ENCODE peak calls at places on chromosome 6, in five cellular contexts. One of them, this sample, is unnamed.

GRCh38 chr6:44428682-44429081 is 41.2 kb downstream of the CDC5L start:
- DNase-seq in WTC11: no peak
- DNase-seq in HCT116: no peak
- DNase-seq in left lung: no peak
- DNase-seq in GM10248: no peak
- DNase-seq in this sample: no peak

GRCh38 chr6:29653452-29654038 is 3.3 kb upstream of the MOG start:
- DNase-seq in WTC11: no peak
- DNase-seq in HCT116: peak
- DNase-seq in left lung: no peak
- DNase-seq in GM10248: peak
- DNase-seq in this sample: no peak

GRCh38 chr6:118895241-118895561 is 1.2 kb downstream of the ASF1A start:
- DNase-seq in WTC11: no peak
- DNase-seq in HCT116: no peak
- DNase-seq in left lung: no peak
- DNase-seq in GM10248: no peak
- DNase-seq in this sample: no peak

GRCh38 chr6:117373211-117373813 is 52.4 kb downstream of the ROS1 start:
- DNase-seq in WTC11: no peak
- DNase-seq in HCT116: no peak
- DNase-seq in left lung: peak
- DNase-seq in GM10248: no peak
- DNase-seq in this sample: no peak

GRCh38 chr6:17385660-17386059 is 7.7 kb upstream of the CAP2 start:
- DNase-seq in WTC11: no peak
- DNase-seq in HCT116: no peak
- DNase-seq in left lung: no peak
- DNase-seq in GM10248: no peak
- DNase-seq in this sample: no peak

GRCh38 chr6:138188278-138188923 is 26.7 kb downstream of the ARFGEF3 start:
- DNase-seq in WTC11: no peak
- DNase-seq in HCT116: no peak
- DNase-seq in left lung: no peak
- DNase-seq in GM10248: no peak
- DNase-seq in this sample: no peak

GRCh38 chr6:137783640-137784198 is 83.3 kb upstream of the TNFAIP3 start:
- DNase-seq in WTC11: no peak
- DNase-seq in HCT116: no peak
- DNase-seq in left lung: no peak
- DNase-seq in GM10248: no peak
- DNase-seq in this sample: no peak

GRCh38 chr6:167141667-167142432 is 15.9 kb downstream of the GPR31 start:
- DNase-seq in WTC11: peak
- DNase-seq in HCT116: peak
- DNase-seq in left lung: peak
- DNase-seq in GM10248: peak
- DNase-seq in this sample: no peak

DNA sequence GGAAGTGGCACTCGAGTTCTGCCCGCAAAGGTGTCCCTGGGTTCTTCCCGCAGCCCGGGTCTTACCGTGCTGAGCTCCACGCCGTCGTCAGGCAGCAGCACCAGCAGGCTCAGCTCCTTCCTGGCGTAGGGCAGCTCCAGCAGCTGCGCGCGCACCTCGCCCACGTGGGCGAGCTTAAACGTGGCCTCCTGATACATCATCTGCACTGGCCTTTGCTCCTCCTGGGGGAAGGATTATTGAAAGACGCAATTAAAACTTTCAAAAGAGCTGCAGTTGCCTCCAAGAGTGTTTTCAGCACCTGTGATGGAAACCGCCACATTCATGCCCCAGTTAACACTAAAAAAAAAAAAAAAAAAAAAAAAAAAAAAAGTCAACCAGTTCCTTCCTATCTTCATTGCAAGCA is 11.3 kb downstream of the SERPINB9 start:
- DNase-seq in WTC11: no peak
- DNase-seq in HCT116: no peak
- DNase-seq in left lung: no peak
- DNase-seq in GM10248: peak
- DNase-seq in this sample: no peak
- TF ChIP-seq CTCF in WTC11: no peak
- TF ChIP-seq CTCF in HCT116: no peak
- TF ChIP-seq CTCF in left lung: no peak
- TF ChIP-seq CTCF in GM10248: no peak
- TF ChIP-seq CTCF in this sample: no peak

GRCh38 chr6:25951296-25952032 is 11.1 kb upstream of the TRIM38 start:
- DNase-seq in WTC11: no peak
- DNase-seq in HCT116: no peak
- DNase-seq in left lung: no peak
- DNase-seq in GM10248: no peak
- DNase-seq in this sample: no peak
- TF ChIP-seq CTCF in WTC11: no peak
- TF ChIP-seq CTCF in HCT116: no peak
- TF ChIP-seq CTCF in left lung: no peak
- TF ChIP-seq CTCF in GM10248: no peak
- TF ChIP-seq CTCF in this sample: no peak

GRCh38 chr6:148183776-148184175 is 158.9 kb upstream of the SASH1 start:
- DNase-seq in WTC11: no peak
- DNase-seq in HCT116: no peak
- DNase-seq in left lung: no peak
- DNase-seq in GM10248: no peak
- DNase-seq in this sample: no peak

GRCh38 chr6:148182378-148182777 is 160.3 kb upstream of the SASH1 start:
- DNase-seq in WTC11: no peak
- DNase-seq in HCT116: no peak
- DNase-seq in left lung: no peak
- DNase-seq in GM10248: no peak
- DNase-seq in this sample: no peak

GRCh38 chr6:148177589-148178233 is 164.9 kb upstream of the SASH1 start:
- DNase-seq in WTC11: peak
- DNase-seq in HCT116: peak
- DNase-seq in left lung: no peak
- DNase-seq in GM10248: peak
- DNase-seq in this sample: no peak

GRCh38 chr6:148175511-148176188 is 167.0 kb upstream of the SASH1 start:
- DNase-seq in WTC11: no peak
- DNase-seq in HCT116: no peak
- DNase-seq in left lung: no peak
- DNase-seq in GM10248: no peak
- DNase-seq in this sample: no peak

DNA sequence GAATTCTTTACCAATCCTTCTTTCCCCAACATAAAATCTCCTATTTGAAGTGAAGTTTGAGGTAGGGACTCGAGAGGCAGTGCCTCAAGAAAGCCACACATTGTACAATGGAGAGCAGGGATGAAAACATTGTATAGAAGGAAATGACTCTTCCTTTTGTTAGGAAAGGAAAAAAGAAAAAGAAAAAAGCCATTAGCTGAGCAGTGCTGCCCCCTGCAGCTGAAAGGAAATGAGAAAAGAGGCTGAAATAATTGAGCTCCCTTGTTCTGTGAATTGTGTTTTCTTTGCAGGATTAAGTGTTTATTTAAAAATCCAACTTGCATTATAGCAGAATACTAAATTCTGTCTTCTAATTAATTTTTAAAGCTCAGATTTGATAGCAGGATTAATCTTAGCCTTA is 162.9 kb upstream of the SASH1 start:
- DNase-seq in WTC11: peak
- DNase-seq in HCT116: peak
- DNase-seq in left lung: no peak
- DNase-seq in GM10248: peak
- DNase-seq in this sample: no peak
- TF ChIP-seq CTCF in WTC11: peak
- TF ChIP-seq CTCF in HCT116: peak
- TF ChIP-seq CTCF in left lung: peak
- TF ChIP-seq CTCF in GM10248: peak
- TF ChIP-seq CTCF in this sample: peak

GRCh38 chr6:11681357-11681756 is 97.2 kb downstream of the ADTRP start:
- DNase-seq in WTC11: no peak
- DNase-seq in HCT116: no peak
- DNase-seq in left lung: no peak
- DNase-seq in GM10248: no peak
- DNase-seq in this sample: no peak

GRCh38 chr6:11685411-11686093 is 93.1 kb downstream of the ADTRP start:
- DNase-seq in WTC11: no peak
- DNase-seq in HCT116: peak
- DNase-seq in left lung: no peak
- DNase-seq in GM10248: no peak
- DNase-seq in this sample: no peak

GRCh38 chr6:11682525-11682924 is 96.1 kb downstream of the ADTRP start:
- DNase-seq in WTC11: no peak
- DNase-seq in HCT116: no peak
- DNase-seq in left lung: no peak
- DNase-seq in GM10248: no peak
- DNase-seq in this sample: no peak

DNA sequence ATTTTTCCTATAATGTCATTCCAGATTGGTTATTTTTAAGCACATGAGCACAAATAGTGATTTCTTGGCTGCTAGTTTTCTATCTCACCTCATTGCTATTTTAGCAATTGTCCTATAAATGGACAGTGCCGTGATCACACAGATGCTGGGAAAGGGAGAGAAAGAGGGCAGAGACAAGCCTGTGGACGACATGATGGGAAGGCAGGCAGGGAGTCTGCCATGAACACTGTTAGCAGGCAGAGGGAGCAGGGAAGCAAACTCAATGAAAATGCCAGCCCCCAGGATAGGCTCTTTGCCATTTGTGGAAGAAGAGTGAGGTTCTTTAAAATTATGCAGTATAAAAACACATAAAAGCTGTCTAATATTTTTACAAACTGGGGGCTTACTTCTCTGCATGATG is 96.8 kb downstream of the ADTRP start:
- DNase-seq in WTC11: no peak
- DNase-seq in HCT116: no peak
- DNase-seq in left lung: no peak
- DNase-seq in GM10248: no peak
- DNase-seq in this sample: no peak
- TF ChIP-seq CTCF in WTC11: no peak
- TF ChIP-seq CTCF in HCT116: no peak
- TF ChIP-seq CTCF in left lung: no peak
- TF ChIP-seq CTCF in GM10248: no peak
- TF ChIP-seq CTCF in this sample: peak

GRCh38 chr6:48111143-48111506 is at the start of gene PTCHD4:
- DNase-seq in WTC11: peak
- DNase-seq in HCT116: peak
- DNase-seq in left lung: no peak
- DNase-seq in GM10248: no peak
- DNase-seq in this sample: no peak
- TF ChIP-seq CTCF in WTC11: no peak
- TF ChIP-seq CTCF in HCT116: no peak
- TF ChIP-seq CTCF in left lung: no peak
- TF ChIP-seq CTCF in GM10248: no peak
- TF ChIP-seq CTCF in this sample: no peak

GRCh38 chr6:162123797-162124196 is 603.8 kb downstream of the PRKN start:
- DNase-seq in WTC11: no peak
- DNase-seq in HCT116: no peak
- DNase-seq in left lung: no peak
- DNase-seq in GM10248: no peak
- DNase-seq in this sample: no peak
- TF ChIP-seq CTCF in WTC11: peak
- TF ChIP-seq CTCF in HCT116: peak
- TF ChIP-seq CTCF in left lung: peak
- TF ChIP-seq CTCF in GM10248: no peak
- TF ChIP-seq CTCF in this sample: peak

This sample was measured in chondrocyte.